ENCODE peak calls at places on chromosomes 13 and 19, in four cellular contexts. B is K562, M is HepG2, L is A549. V is an unnamed sample.

GRCh38 chr13:33624740-33625139 is 193.2 kb upstream of the RFC3 start:
- DNase-seq in M (no peak), B (no peak), L (no peak), V (no peak)

GRCh38 chr19:15643387-15643786 is 2.7 kb downstream of the CYP4F3 start:
- DNase-seq in L (no peak), M (peak), B (no peak), V (no peak)

GRCh38 chr13:32176696-32177095 is 138.5 kb downstream of the ZAR1L start:
- DNase-seq in L (no peak), B (no peak), M (no peak), V (no peak)

GRCh38 chr19:47790398-47790814 is 11.9 kb downstream of the SELENOW start:
- DNase-seq in B (peak), L (peak), M (peak), V (no peak)

GRCh38 chr19:16266586-16266942 is 58.1 kb upstream of the KLF2 start:
- DNase-seq in B (no peak), M (no peak), L (no peak), V (no peak)

GRCh38 chr19:33905937-33906577 is 109.4 kb downstream of the KCTD15 start:
- DNase-seq in M (no peak), L (peak), B (peak), V (no peak)

GRCh38 chr19:6216996-6217751 is 62.6 kb downstream of the MLLT1 start:
- DNase-seq in M (no peak), L (no peak), B (peak), V (no peak)

GRCh38 chr13:43749503-43749902 is 37.3 kb downstream of the ENOX1 start:
- DNase-seq in M (no peak), L (no peak), B (no peak), V (no peak)

GRCh38 chr13:30108913-30109237 is 198.5 kb downstream of the KATNAL1 start:
- DNase-seq in M (peak), B (no peak), L (no peak), V (no peak)

GRCh38 chr19:3821857-3822364 is 35.7 kb upstream of the MATK start:
- DNase-seq in B (peak), M (peak), L (peak), V (no peak)
- TF ChIP-seq RAD21 in B (peak), M (peak), L (peak), V (peak)

DNA sequence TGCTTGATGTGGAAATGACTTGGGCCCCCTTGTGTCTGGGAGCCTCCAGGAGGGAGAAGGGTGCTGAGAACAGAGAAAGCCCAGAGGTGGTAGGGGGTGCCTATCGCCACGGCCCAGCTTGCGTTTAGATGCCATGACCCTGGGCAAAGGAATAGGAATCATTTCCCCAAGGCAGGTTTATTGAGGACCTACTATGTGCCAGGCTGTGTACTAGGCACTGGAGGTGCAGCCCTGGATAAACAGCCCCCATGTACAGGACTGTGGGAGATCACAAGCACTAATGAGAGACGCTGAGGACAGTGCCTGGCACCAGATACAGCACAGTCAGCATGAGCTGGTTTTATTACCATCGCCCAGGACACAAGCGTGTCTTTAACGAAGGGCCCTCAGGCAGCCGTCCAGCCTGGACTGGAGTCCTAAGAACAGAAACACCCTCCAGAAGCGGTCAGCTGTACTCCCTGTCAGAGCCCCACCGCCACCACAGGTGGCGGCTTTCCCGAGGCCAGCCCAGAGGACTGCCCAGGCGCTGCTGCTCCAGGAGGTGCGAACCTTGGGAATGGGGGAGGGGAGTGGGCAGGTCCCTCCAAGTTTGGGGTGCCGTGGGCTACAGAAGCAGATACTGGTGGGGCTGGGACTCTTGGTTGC is 4.6 kb downstream of the TMEM147 start:
- DNase-seq in B (no peak), M (no peak), L (no peak), V (no peak)
- TF ChIP-seq POLR2AphosphoS2 in B (no peak), M (no peak), L (no peak), V (no peak)

GRCh38 chr13:64709079-64709478 is 2521.1 kb downstream of the PCDH9 start:
- DNase-seq in B (no peak), L (no peak), M (no peak), V (no peak)
- TF ChIP-seq RFX5 in B (no peak), L (no peak), M (no peak), V (no peak)

GRCh38 chr13:52001120-52001731 is 10.0 kb downstream of the ATP7B start:
- DNase-seq in M (peak), L (peak), B (peak), V (no peak)
- TF ChIP-seq RAD21 in M (no peak), L (peak), B (peak), V (peak)

DNA sequence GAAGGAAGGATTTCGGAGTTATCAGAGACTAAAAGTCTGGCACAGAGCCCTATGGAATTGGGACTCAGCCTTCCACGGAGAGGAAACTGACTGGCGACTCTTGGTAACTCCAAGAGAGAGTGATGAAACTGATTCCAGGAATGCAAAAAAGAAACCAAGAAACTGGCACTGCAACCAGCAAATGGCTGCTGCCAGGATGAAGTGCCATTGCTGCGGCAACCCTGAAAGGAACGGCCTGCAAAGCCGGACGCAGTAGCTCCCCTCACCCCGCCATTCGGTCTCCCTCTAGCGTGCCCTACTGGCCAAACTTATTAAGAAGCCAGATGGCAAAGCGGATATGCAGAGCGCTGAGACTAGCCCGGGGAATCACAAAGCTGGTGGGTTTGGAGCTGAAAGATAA is 236.0 kb downstream of the PCDH9 start:
- DNase-seq in B (peak), M (peak), L (peak), V (no peak)
- TF ChIP-seq POLR2AphosphoS2 in B (no peak), M (no peak), L (no peak), V (no peak)

GRCh38 chr19:41323023-41323422 is 13.1 kb downstream of the CCDC97 start:
- DNase-seq in B (no peak), L (no peak), M (no peak), V (no peak)

GRCh38 chr19:41323430-41324125 is 13.6 kb downstream of the CCDC97 start:
- DNase-seq in M (peak), B (peak), L (peak), V (no peak)

GRCh38 chr19:41324921-41325639 is 15.1 kb downstream of the CCDC97 start:
- DNase-seq in B (peak), L (peak), M (peak), V (no peak)

GRCh38 chr19:41325640-41325946 is 15.6 kb downstream of the CCDC97 start:
- DNase-seq in L (no peak), M (no peak), B (no peak), V (no peak)

DNA sequence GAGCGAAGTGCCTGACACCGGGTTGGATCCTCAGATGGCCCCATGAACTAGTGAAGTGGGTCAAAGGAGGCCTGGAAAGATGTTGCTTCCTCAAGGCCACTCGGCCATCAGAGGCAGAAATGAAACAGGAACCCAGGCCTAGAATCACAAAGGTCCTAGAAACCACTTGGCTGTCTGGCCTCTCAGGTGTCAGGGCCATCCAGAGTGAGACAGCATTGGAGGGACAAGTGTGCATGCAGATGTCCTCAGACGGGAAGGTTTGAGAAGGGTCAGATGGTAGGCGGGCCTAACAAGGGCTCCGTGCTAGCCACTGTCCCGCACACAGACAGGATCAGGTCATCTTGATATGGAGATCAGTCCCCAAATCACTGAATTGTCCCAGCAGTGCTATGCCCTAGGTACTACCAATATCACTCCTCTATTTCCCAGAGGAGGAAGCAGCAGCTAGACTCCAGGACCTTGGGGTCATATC is 14.3 kb downstream of the CCDC97 start:
- DNase-seq in B (no peak), M (no peak), L (peak), V (no peak)
- TF ChIP-seq RFX5 in B (no peak), M (no peak), L (no peak), V (no peak)